ENCODE peak calls at places on chromosomes 1 and 21, in six cellular contexts. Q is epithelial cell of prostate; X is GM20000; Z is left kidney; D is astrocyte of the spinal cord; H is activated CD8-positive, alpha-beta memory T cell treated with anti-CD3 and anti-CD28 coated beads, Interleukin-2, amount 10 ng/mL, durations not matched to agents 7 days and 5 days. N is an unnamed sample.
A peak's percentile ranks its signal among the peaks of the same experiment; 100 is the strongest.

GRCh38 chr1:186059311-186059710 is 315.7 kb downstream of the TPR start:
- DNase-seq in D (no peak), Q (peak; percentile 72), H (no peak), Z (peak; percentile 12), X (no peak), N (peak; percentile 15)

GRCh38 chr1:31436596-31437432 is 23.8 kb downstream of the SERINC2 start:
- DNase-seq in D (no peak), X (no peak), Q (no peak), H (no peak), Z (no peak), N (no peak)

GRCh38 chr1:233304489-233305102 is 9.1 kb upstream of the PCNX2 start:
- DNase-seq in Q (no peak), X (no peak), H (no peak), Z (peak; percentile 50), D (peak; percentile 25), N (peak; percentile 68)

GRCh38 chr21:45575993-45576837 is 34.0 kb upstream of the SLC19A1 start:
- DNase-seq in X (no peak), D (no peak), Q (no peak), Z (no peak), H (no peak), N (no peak)

GRCh38 chr1:228337031-228337564 is 69.5 kb downstream of the TRIM11 start:
- DNase-seq in D (no peak), Z (no peak), Q (no peak), H (no peak), X (no peak), N (no peak)

GRCh38 chr1:64545118-64545916 is 75.4 kb downstream of the CACHD1 start:
- DNase-seq in H (no peak), Q (no peak), D (no peak), Z (no peak), X (no peak), N (no peak)

GRCh38 chr1:168320805-168321577 is 40.3 kb downstream of the TBX19 start:
- DNase-seq in D (peak; percentile 87), X (no peak), H (no peak), Q (no peak), Z (peak; percentile 10), N (no peak)

GRCh38 chr1:21337931-21338567 is 47.8 kb upstream of the ECE1 start:
- DNase-seq in D (peak; percentile 79), Z (peak; percentile 80), H (no peak), Q (no peak), X (no peak), N (no peak)

GRCh38 chr1:234214911-234215892 is 158.1 kb upstream of the COA6 start:
- DNase-seq in H (no peak), Z (peak; percentile 41), Q (no peak), D (no peak), X (no peak), N (no peak)

GRCh38 chr1:109164538-109164937 is 49.2 kb upstream of the SARS1 start:
- DNase-seq in Z (no peak), X (no peak), H (no peak), Q (no peak), D (no peak), N (no peak)

N was measured in MM.1S.